ENCODE peak calls at places on chromosomes 13 and 19, in nine cellular contexts. One of them, this sample, is unnamed.

GRCh38 chr13:35917942-35918645 is 213.1 kb downstream of the DCLK1 start:
- DNase-seq in omental fat pad: no peak
- DNase-seq in cerebellum: no peak
- DNase-seq in activated naive CD4-positive, alpha-beta T cell treated with anti-CD3 and anti-CD28 coated beads for 36 hours: no peak
- DNase-seq in natural killer cell: no peak
- DNase-seq in heart left ventricle: no peak
- DNase-seq in KG1: no peak
- DNase-seq in DND-41: no peak
- DNase-seq in AML-193: no peak
- DNase-seq in this sample: no peak

GRCh38 chr13:106683179-106683578 is 115.2 kb upstream of the ARGLU1 start:
- DNase-seq in omental fat pad: no peak
- DNase-seq in cerebellum: no peak
- DNase-seq in activated naive CD4-positive, alpha-beta T cell treated with anti-CD3 and anti-CD28 coated beads for 36 hours: no peak
- DNase-seq in natural killer cell: no peak
- DNase-seq in heart left ventricle: no peak
- DNase-seq in KG1: no peak
- DNase-seq in DND-41: no peak
- DNase-seq in AML-193: no peak
- DNase-seq in this sample: no peak

GRCh38 chr13:25966086-25966485 is 85.7 kb downstream of the SHISA2 start:
- DNase-seq in omental fat pad: no peak
- DNase-seq in cerebellum: no peak
- DNase-seq in activated naive CD4-positive, alpha-beta T cell treated with anti-CD3 and anti-CD28 coated beads for 36 hours: no peak
- DNase-seq in natural killer cell: no peak
- DNase-seq in heart left ventricle: no peak
- DNase-seq in KG1: no peak
- DNase-seq in DND-41: no peak
- DNase-seq in AML-193: no peak
- DNase-seq in this sample: no peak

GRCh38 chr13:98918771-98919170 is 59.1 kb downstream of the DOCK9 start:
- DNase-seq in omental fat pad: no peak
- DNase-seq in cerebellum: no peak
- DNase-seq in activated naive CD4-positive, alpha-beta T cell treated with anti-CD3 and anti-CD28 coated beads for 36 hours: peak; percentile 49
- DNase-seq in natural killer cell: no peak
- DNase-seq in heart left ventricle: no peak
- DNase-seq in KG1: peak; percentile 69
- DNase-seq in DND-41: peak; percentile 73
- DNase-seq in AML-193: peak; percentile 4
- DNase-seq in this sample: no peak

GRCh38 chr13:73731564-73731963 is 402.6 kb downstream of the KLF12 start:
- DNase-seq in omental fat pad: no peak
- DNase-seq in cerebellum: no peak
- DNase-seq in activated naive CD4-positive, alpha-beta T cell treated with anti-CD3 and anti-CD28 coated beads for 36 hours: no peak
- DNase-seq in natural killer cell: no peak
- DNase-seq in heart left ventricle: no peak
- DNase-seq in KG1: no peak
- DNase-seq in DND-41: no peak
- DNase-seq in AML-193: no peak
- DNase-seq in this sample: no peak

GRCh38 chr19:6058411-6059201 is 51.7 kb downstream of the RFX2 start:
- DNase-seq in omental fat pad: no peak
- DNase-seq in cerebellum: no peak
- DNase-seq in activated naive CD4-positive, alpha-beta T cell treated with anti-CD3 and anti-CD28 coated beads for 36 hours: no peak
- DNase-seq in natural killer cell: peak; percentile 10
- DNase-seq in heart left ventricle: no peak
- DNase-seq in KG1: no peak
- DNase-seq in DND-41: no peak
- DNase-seq in AML-193: no peak
- DNase-seq in this sample: no peak

GRCh38 chr13:99153219-99153618 is 47.4 kb upstream of the UBAC2 start:
- DNase-seq in omental fat pad: no peak
- DNase-seq in cerebellum: no peak
- DNase-seq in activated naive CD4-positive, alpha-beta T cell treated with anti-CD3 and anti-CD28 coated beads for 36 hours: no peak
- DNase-seq in natural killer cell: no peak
- DNase-seq in heart left ventricle: no peak
- DNase-seq in KG1: no peak
- DNase-seq in DND-41: no peak
- DNase-seq in AML-193: no peak
- DNase-seq in this sample: no peak

GRCh38 chr13:33446821-33447481 is 161.4 kb upstream of the STARD13 start:
- DNase-seq in omental fat pad: no peak
- DNase-seq in cerebellum: no peak
- DNase-seq in activated naive CD4-positive, alpha-beta T cell treated with anti-CD3 and anti-CD28 coated beads for 36 hours: no peak
- DNase-seq in natural killer cell: no peak
- DNase-seq in heart left ventricle: no peak
- DNase-seq in KG1: no peak
- DNase-seq in DND-41: no peak
- DNase-seq in AML-193: no peak
- DNase-seq in this sample: no peak

GRCh38 chr19:32257326-32258073 is 87.9 kb upstream of the ZNF507 start:
- DNase-seq in omental fat pad: no peak
- DNase-seq in cerebellum: no peak
- DNase-seq in activated naive CD4-positive, alpha-beta T cell treated with anti-CD3 and anti-CD28 coated beads for 36 hours: no peak
- DNase-seq in natural killer cell: no peak
- DNase-seq in heart left ventricle: no peak
- DNase-seq in KG1: no peak
- DNase-seq in DND-41: no peak
- DNase-seq in AML-193: no peak
- DNase-seq in this sample: no peak

GRCh38 chr13:36082396-36082795 is 48.8 kb downstream of the DCLK1 start:
- DNase-seq in omental fat pad: no peak
- DNase-seq in cerebellum: no peak
- DNase-seq in activated naive CD4-positive, alpha-beta T cell treated with anti-CD3 and anti-CD28 coated beads for 36 hours: no peak
- DNase-seq in natural killer cell: no peak
- DNase-seq in heart left ventricle: no peak
- DNase-seq in KG1: no peak
- DNase-seq in DND-41: no peak
- DNase-seq in AML-193: no peak
- DNase-seq in this sample: no peak

GRCh38 chr19:53157601-53158000 is 1.3 kb downstream of the ZNF347 start:
- DNase-seq in omental fat pad: no peak
- DNase-seq in cerebellum: peak; percentile 58
- DNase-seq in activated naive CD4-positive, alpha-beta T cell treated with anti-CD3 and anti-CD28 coated beads for 36 hours: no peak
- DNase-seq in natural killer cell: no peak
- DNase-seq in heart left ventricle: no peak
- DNase-seq in KG1: no peak
- DNase-seq in DND-41: no peak
- DNase-seq in AML-193: no peak
- DNase-seq in this sample: no peak

GRCh38 chr19:48999481-49000325 is 6.0 kb downstream of the RUVBL2 start:
- DNase-seq in omental fat pad: no peak
- DNase-seq in cerebellum: no peak
- DNase-seq in activated naive CD4-positive, alpha-beta T cell treated with anti-CD3 and anti-CD28 coated beads for 36 hours: peak; percentile 76
- DNase-seq in natural killer cell: peak; percentile 42
- DNase-seq in heart left ventricle: peak; percentile 78
- DNase-seq in KG1: peak; percentile 56
- DNase-seq in DND-41: peak; percentile 62
- DNase-seq in AML-193: peak; percentile 37
- DNase-seq in this sample: no peak

GRCh38 chr19:50384685-50385535 is 763 bp downstream of the POLD1 start:
- DNase-seq in omental fat pad: no peak
- DNase-seq in cerebellum: no peak
- DNase-seq in activated naive CD4-positive, alpha-beta T cell treated with anti-CD3 and anti-CD28 coated beads for 36 hours: no peak
- DNase-seq in natural killer cell: no peak
- DNase-seq in heart left ventricle: no peak
- DNase-seq in KG1: no peak
- DNase-seq in DND-41: no peak
- DNase-seq in AML-193: peak; percentile 24
- DNase-seq in this sample: no peak

GRCh38 chr19:14089412-14089661 is 1.2 kb downstream of the SAMD1 start:
- DNase-seq in omental fat pad: no peak
- DNase-seq in cerebellum: no peak
- DNase-seq in activated naive CD4-positive, alpha-beta T cell treated with anti-CD3 and anti-CD28 coated beads for 36 hours: peak; percentile 33
- DNase-seq in natural killer cell: no peak
- DNase-seq in heart left ventricle: no peak
- DNase-seq in KG1: no peak
- DNase-seq in DND-41: no peak
- DNase-seq in AML-193: no peak
- DNase-seq in this sample: no peak

GRCh38 chr19:16920816-16921529 is 32.2 kb downstream of the F2RL3 start:
- DNase-seq in omental fat pad: no peak
- DNase-seq in cerebellum: no peak
- DNase-seq in activated naive CD4-positive, alpha-beta T cell treated with anti-CD3 and anti-CD28 coated beads for 36 hours: no peak
- DNase-seq in natural killer cell: no peak
- DNase-seq in heart left ventricle: no peak
- DNase-seq in KG1: no peak
- DNase-seq in DND-41: no peak
- DNase-seq in AML-193: no peak
- DNase-seq in this sample: peak; percentile 26

GRCh38 chr19:39307233-39307821 is 11.1 kb downstream of the IFNL1 start:
- DNase-seq in omental fat pad: no peak
- DNase-seq in cerebellum: peak; percentile 75
- DNase-seq in activated naive CD4-positive, alpha-beta T cell treated with anti-CD3 and anti-CD28 coated beads for 36 hours: no peak
- DNase-seq in natural killer cell: no peak
- DNase-seq in heart left ventricle: no peak
- DNase-seq in KG1: no peak
- DNase-seq in DND-41: no peak
- DNase-seq in AML-193: no peak
- DNase-seq in this sample: no peak

GRCh38 chr19:32018014-32018413 is 327.4 kb upstream of the ZNF507 start:
- DNase-seq in omental fat pad: no peak
- DNase-seq in cerebellum: no peak
- DNase-seq in activated naive CD4-positive, alpha-beta T cell treated with anti-CD3 and anti-CD28 coated beads for 36 hours: no peak
- DNase-seq in natural killer cell: no peak
- DNase-seq in heart left ventricle: no peak
- DNase-seq in KG1: no peak
- DNase-seq in DND-41: no peak
- DNase-seq in AML-193: no peak
- DNase-seq in this sample: no peak

GRCh38 chr13:54449922-54450321 is 1421.3 kb downstream of the OLFM4 start:
- DNase-seq in omental fat pad: no peak
- DNase-seq in cerebellum: no peak
- DNase-seq in activated naive CD4-positive, alpha-beta T cell treated with anti-CD3 and anti-CD28 coated beads for 36 hours: no peak
- DNase-seq in natural killer cell: no peak
- DNase-seq in heart left ventricle: no peak
- DNase-seq in KG1: no peak
- DNase-seq in DND-41: no peak
- DNase-seq in AML-193: peak; percentile 34
- DNase-seq in this sample: no peak

GRCh38 chr13:44854264-44855060 is 134.8 kb downstream of the NUFIP1 start:
- DNase-seq in omental fat pad: no peak
- DNase-seq in cerebellum: no peak
- DNase-seq in activated naive CD4-positive, alpha-beta T cell treated with anti-CD3 and anti-CD28 coated beads for 36 hours: no peak
- DNase-seq in natural killer cell: no peak
- DNase-seq in heart left ventricle: peak; percentile 72
- DNase-seq in KG1: no peak
- DNase-seq in DND-41: no peak
- DNase-seq in AML-193: no peak
- DNase-seq in this sample: no peak

GRCh38 chr13:40611004-40611403 is 55.4 kb downstream of the FOXO1 start:
- DNase-seq in omental fat pad: no peak
- DNase-seq in cerebellum: no peak
- DNase-seq in activated naive CD4-positive, alpha-beta T cell treated with anti-CD3 and anti-CD28 coated beads for 36 hours: no peak
- DNase-seq in natural killer cell: no peak
- DNase-seq in heart left ventricle: no peak
- DNase-seq in KG1: no peak
- DNase-seq in DND-41: no peak
- DNase-seq in AML-193: no peak
- DNase-seq in this sample: no peak

GRCh38 chr13:104984296-104984818 is 1551.1 kb downstream of the EFNB2 start:
- DNase-seq in omental fat pad: no peak
- DNase-seq in cerebellum: peak; percentile 55
- DNase-seq in activated naive CD4-positive, alpha-beta T cell treated with anti-CD3 and anti-CD28 coated beads for 36 hours: peak; percentile 51
- DNase-seq in natural killer cell: no peak
- DNase-seq in heart left ventricle: peak; percentile 55
- DNase-seq in KG1: peak; percentile 83
- DNase-seq in DND-41: peak; percentile 91
- DNase-seq in AML-193: peak; percentile 99
- DNase-seq in this sample: no peak

GRCh38 chr19:3366761-3367571 is 583 bp downstream of the NFIC start:
- DNase-seq in omental fat pad: no peak
- DNase-seq in cerebellum: no peak
- DNase-seq in activated naive CD4-positive, alpha-beta T cell treated with anti-CD3 and anti-CD28 coated beads for 36 hours: peak; percentile 36
- DNase-seq in natural killer cell: no peak
- DNase-seq in heart left ventricle: peak; percentile 78
- DNase-seq in KG1: no peak
- DNase-seq in DND-41: peak; percentile 50
- DNase-seq in AML-193: peak; percentile 28
- DNase-seq in this sample: no peak

GRCh38 chr19:48033604-48034003 is 10.3 kb downstream of the CABP5 start:
- DNase-seq in omental fat pad: no peak
- DNase-seq in cerebellum: no peak
- DNase-seq in activated naive CD4-positive, alpha-beta T cell treated with anti-CD3 and anti-CD28 coated beads for 36 hours: no peak
- DNase-seq in natural killer cell: no peak
- DNase-seq in heart left ventricle: no peak
- DNase-seq in KG1: no peak
- DNase-seq in DND-41: no peak
- DNase-seq in AML-193: no peak
- DNase-seq in this sample: no peak

GRCh38 chr19:56253737-56254136 is 18.8 kb upstream of the EDDM13 start:
- DNase-seq in omental fat pad: no peak
- DNase-seq in cerebellum: peak; percentile 76
- DNase-seq in activated naive CD4-positive, alpha-beta T cell treated with anti-CD3 and anti-CD28 coated beads for 36 hours: no peak
- DNase-seq in natural killer cell: no peak
- DNase-seq in heart left ventricle: no peak
- DNase-seq in KG1: peak; percentile 61
- DNase-seq in DND-41: no peak
- DNase-seq in AML-193: peak; percentile 75
- DNase-seq in this sample: no peak

GRCh38 chr19:4518345-4519171 is at the start of gene PLIN4:
- DNase-seq in omental fat pad: no peak
- DNase-seq in cerebellum: no peak
- DNase-seq in activated naive CD4-positive, alpha-beta T cell treated with anti-CD3 and anti-CD28 coated beads for 36 hours: no peak
- DNase-seq in natural killer cell: no peak
- DNase-seq in heart left ventricle: peak; percentile 88
- DNase-seq in KG1: no peak
- DNase-seq in DND-41: no peak
- DNase-seq in AML-193: no peak
- DNase-seq in this sample: no peak

GRCh38 chr19:29420482-29421185 is 105.2 kb upstream of the VSTM2B start:
- DNase-seq in omental fat pad: no peak
- DNase-seq in cerebellum: no peak
- DNase-seq in activated naive CD4-positive, alpha-beta T cell treated with anti-CD3 and anti-CD28 coated beads for 36 hours: no peak
- DNase-seq in natural killer cell: no peak
- DNase-seq in heart left ventricle: peak; percentile 14
- DNase-seq in KG1: no peak
- DNase-seq in DND-41: no peak
- DNase-seq in AML-193: no peak
- DNase-seq in this sample: no peak

GRCh38 chr13:111337741-111338140 is 17.3 kb downstream of the TEX29 start:
- DNase-seq in omental fat pad: no peak
- DNase-seq in cerebellum: no peak
- DNase-seq in activated naive CD4-positive, alpha-beta T cell treated with anti-CD3 and anti-CD28 coated beads for 36 hours: no peak
- DNase-seq in natural killer cell: no peak
- DNase-seq in heart left ventricle: no peak
- DNase-seq in KG1: no peak
- DNase-seq in DND-41: no peak
- DNase-seq in AML-193: no peak
- DNase-seq in this sample: no peak

GRCh38 chr13:113005076-113005865 is 36.3 kb downstream of the MCF2L start:
- DNase-seq in omental fat pad: no peak
- DNase-seq in cerebellum: no peak
- DNase-seq in activated naive CD4-positive, alpha-beta T cell treated with anti-CD3 and anti-CD28 coated beads for 36 hours: no peak
- DNase-seq in natural killer cell: peak; percentile 24
- DNase-seq in heart left ventricle: no peak
- DNase-seq in KG1: no peak
- DNase-seq in DND-41: peak; percentile 12
- DNase-seq in AML-193: no peak
- DNase-seq in this sample: no peak

GRCh38 chr19:41456342-41456918 is 13.5 kb downstream of the ERICH4 start:
- DNase-seq in omental fat pad: no peak
- DNase-seq in cerebellum: no peak
- DNase-seq in activated naive CD4-positive, alpha-beta T cell treated with anti-CD3 and anti-CD28 coated beads for 36 hours: no peak
- DNase-seq in natural killer cell: no peak
- DNase-seq in heart left ventricle: no peak
- DNase-seq in KG1: no peak
- DNase-seq in DND-41: no peak
- DNase-seq in AML-193: no peak
- DNase-seq in this sample: no peak

GRCh38 chr19:49869484-49870308 is 2.3 kb upstream of the PNKP start:
- DNase-seq in omental fat pad: peak; percentile 79
- DNase-seq in cerebellum: peak; percentile 96
- DNase-seq in activated naive CD4-positive, alpha-beta T cell treated with anti-CD3 and anti-CD28 coated beads for 36 hours: peak; percentile 95
- DNase-seq in natural killer cell: peak; percentile 90
- DNase-seq in heart left ventricle: peak; percentile 97
- DNase-seq in KG1: peak; percentile 99
- DNase-seq in DND-41: peak; percentile 97
- DNase-seq in AML-193: peak; percentile 99
- DNase-seq in this sample: peak; percentile 97

GRCh38 chr13:110126391-110126961 is 180.5 kb downstream of the COL4A1 start:
- DNase-seq in omental fat pad: no peak
- DNase-seq in cerebellum: no peak
- DNase-seq in activated naive CD4-positive, alpha-beta T cell treated with anti-CD3 and anti-CD28 coated beads for 36 hours: no peak
- DNase-seq in natural killer cell: no peak
- DNase-seq in heart left ventricle: peak; percentile 74
- DNase-seq in KG1: no peak
- DNase-seq in DND-41: no peak
- DNase-seq in AML-193: no peak
- DNase-seq in this sample: no peak